ENCODE peak calls at places on chromosome 1, in nine cellular contexts. B is kidney epithelial cell, O is lower leg skin, P is neural crest cell, R is GM13976, U is H9, K is foreskin fibroblast, V is HFFc6, L is Caco-2. F is an unnamed sample.

GRCh38 chr1:229862017-229862774 is 204.8 kb upstream of the GALNT2 start:
- DNase-seq in B (no peak), O (peak), P (peak), R (no peak), U (no peak), K (no peak), V (no peak), L (no peak), F (no peak)

GRCh38 chr1:170581041-170581440 is 49.1 kb downstream of the GORAB start:
- DNase-seq in B (no peak), O (no peak), P (no peak), R (no peak), U (no peak), K (no peak), V (no peak), L (no peak), F (no peak)

GRCh38 chr1:219155140-219155539 is 18.5 kb upstream of the LYPLAL1 start:
- DNase-seq in B (no peak), O (no peak), P (no peak), R (no peak), U (no peak), K (no peak), V (no peak), L (no peak), F (no peak)

GRCh38 chr1:13228343-13228781 is 2.4 kb upstream of the PRAMEF18 start:
- DNase-seq in B (no peak), O (peak), P (no peak), R (no peak), U (no peak), K (no peak), V (no peak), L (peak), F (peak)

GRCh38 chr1:29398431-29398830 is 162.1 kb downstream of the PTPRU start:
- DNase-seq in B (no peak), O (peak), P (no peak), R (no peak), U (no peak), K (no peak), V (no peak), L (no peak), F (no peak)

GRCh38 chr1:208206092-208206698 is 38.0 kb downstream of the PLXNA2 start:
- DNase-seq in B (no peak), O (no peak), P (no peak), R (no peak), U (no peak), K (no peak), V (no peak), L (no peak), F (no peak)

GRCh38 chr1:15346356-15347030 is 63.2 kb upstream of the EFHD2 start:
- DNase-seq in B (no peak), O (no peak), P (no peak), R (no peak), U (no peak), K (peak), V (no peak), L (no peak), F (no peak)

GRCh38 chr1:212413902-212414327 is 771 bp downstream of the PACC1 start:
- DNase-seq in B (no peak), O (no peak), P (peak), R (peak), U (peak), K (peak), V (no peak), L (no peak), F (no peak)

GRCh38 chr1:96756789-96757188 is 35.2 kb downstream of the PTBP2 start:
- DNase-seq in B (no peak), O (no peak), P (no peak), R (no peak), U (no peak), K (peak), V (no peak), L (no peak), F (no peak)

GRCh38 chr1:155437405-155437804 is 116.7 kb downstream of the RUSC1 start:
- DNase-seq in B (no peak), O (no peak), P (no peak), R (no peak), U (no peak), K (no peak), V (no peak), L (no peak), F (no peak)

GRCh38 chr1:155912056-155912536 is 947 bp upstream of the RIT1 start:
- DNase-seq in B (no peak), O (peak), P (no peak), R (no peak), U (peak), K (no peak), V (no peak), L (peak), F (no peak)

GRCh38 chr1:94654031-94654430 is 112.5 kb upstream of the F3 start:
- DNase-seq in B (peak), O (no peak), P (no peak), R (no peak), U (no peak), K (peak), V (peak), L (peak), F (peak)

GRCh38 chr1:162530318-162530984 is 31.1 kb upstream of the UAP1 start:
- DNase-seq in B (no peak), O (no peak), P (no peak), R (peak), U (peak), K (peak), V (peak), L (no peak), F (no peak)

GRCh38 chr1:161159087-161159914 is at the start of gene USP21:
- DNase-seq in B (no peak), O (peak), P (peak), R (peak), U (peak), K (peak), V (peak), L (peak), F (peak)
- TF ChIP-seq CTCF in B (peak), O (no peak), P (no peak), R (no peak), U (peak), K (peak), V (peak), L (peak), F (no peak)

DNA sequence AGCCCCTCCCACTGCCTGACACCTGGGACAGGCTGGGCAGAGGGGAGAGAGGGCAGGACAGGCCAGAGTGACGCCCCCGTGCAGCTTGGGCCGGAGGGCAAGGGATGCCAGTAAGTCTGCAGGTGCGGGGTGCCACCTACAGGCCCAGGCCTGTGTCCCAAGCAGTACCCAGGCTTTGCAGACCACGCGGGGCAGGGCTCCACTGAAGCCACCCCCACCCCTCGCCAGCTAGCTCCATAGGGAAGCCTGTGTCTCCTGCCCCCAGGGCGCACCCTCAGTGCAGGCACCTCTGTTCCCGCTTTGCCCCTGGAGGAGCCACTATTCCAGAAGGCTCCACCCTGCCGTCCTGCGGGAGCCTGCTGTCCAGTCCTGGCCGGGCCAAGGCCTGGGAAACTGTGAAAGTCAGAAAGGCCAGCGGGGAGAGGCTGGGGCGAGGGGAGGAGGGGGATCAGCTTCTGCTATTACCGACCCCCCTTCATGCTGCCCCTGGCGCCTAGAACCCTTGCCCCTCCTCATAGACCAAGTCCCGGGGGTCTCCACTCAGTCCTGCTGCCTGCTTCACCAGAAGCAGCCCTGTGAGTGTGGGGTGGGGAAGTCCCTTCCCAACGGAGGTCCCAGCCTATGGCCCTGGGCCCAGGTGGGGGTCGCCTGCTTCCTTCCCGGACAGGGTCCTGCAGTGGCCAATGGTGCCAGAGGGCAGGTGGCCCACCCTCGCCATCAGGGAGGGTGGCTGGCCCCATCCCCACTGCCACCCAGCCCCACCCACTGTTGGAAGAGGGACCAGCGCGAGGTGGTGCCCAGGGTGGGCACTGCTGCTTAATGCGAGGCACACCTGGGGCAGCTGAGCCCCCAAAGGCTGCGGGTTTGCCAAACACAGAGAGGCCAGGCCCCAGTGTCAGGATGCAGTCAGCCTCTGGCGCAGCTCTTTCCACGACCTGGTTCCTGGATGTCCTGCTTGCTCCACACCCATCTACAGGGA is 54.4 kb downstream of the KCNAB2 start:
- DNase-seq in B (no peak), O (no peak), P (no peak), R (no peak), U (no peak), K (no peak), V (no peak), L (no peak), F (no peak)
- TF ChIP-seq CTCF in B (no peak), O (no peak), P (no peak), R (peak), U (peak), K (no peak), V (peak), L (no peak), F (no peak)

GRCh38 chr1:153833171-153833570 is 58.0 kb downstream of the SLC27A3 start:
- DNase-seq in B (no peak), O (no peak), P (no peak), R (no peak), U (no peak), K (no peak), V (no peak), L (no peak), F (no peak)

GRCh38 chr1:153832293-153832692 is 57.1 kb downstream of the SLC27A3 start:
- DNase-seq in B (no peak), O (no peak), P (no peak), R (no peak), U (no peak), K (no peak), V (no peak), L (no peak), F (no peak)

GRCh38 chr1:153827168-153827964 is 52.2 kb downstream of the SLC27A3 start:
- DNase-seq in B (no peak), O (no peak), P (no peak), R (no peak), U (no peak), K (no peak), V (no peak), L (no peak), F (no peak)
- TF ChIP-seq CTCF in B (no peak), O (no peak), P (peak), R (no peak), U (peak), K (no peak), V (peak), L (no peak), F (no peak)

GRCh38 chr1:167926486-167926997 is 9.9 kb upstream of the DCAF6 start:
- DNase-seq in B (no peak), O (no peak), P (no peak), R (no peak), U (peak), K (no peak), V (no peak), L (peak), F (no peak)
- TF ChIP-seq CTCF in B (peak), O (no peak), P (no peak), R (no peak), U (no peak), K (no peak), V (no peak), L (peak), F (no peak)

GRCh38 chr1:70717656-70718055 is 306.6 kb downstream of the CTH start:
- DNase-seq in B (no peak), O (no peak), P (no peak), R (no peak), U (no peak), K (no peak), V (no peak), L (no peak), F (no peak)

GRCh38 chr1:70719164-70719563 is 308.1 kb downstream of the CTH start:
- DNase-seq in B (no peak), O (no peak), P (no peak), R (no peak), U (no peak), K (no peak), V (no peak), L (no peak), F (no peak)

GRCh38 chr1:70717211-70717610 is 306.1 kb downstream of the CTH start:
- DNase-seq in B (no peak), O (no peak), P (no peak), R (no peak), U (no peak), K (no peak), V (no peak), L (no peak), F (no peak)

GRCh38 chr1:70718086-70718630 is 307.1 kb downstream of the CTH start:
- DNase-seq in B (no peak), O (no peak), P (no peak), R (no peak), U (no peak), K (no peak), V (peak), L (no peak), F (no peak)

DNA sequence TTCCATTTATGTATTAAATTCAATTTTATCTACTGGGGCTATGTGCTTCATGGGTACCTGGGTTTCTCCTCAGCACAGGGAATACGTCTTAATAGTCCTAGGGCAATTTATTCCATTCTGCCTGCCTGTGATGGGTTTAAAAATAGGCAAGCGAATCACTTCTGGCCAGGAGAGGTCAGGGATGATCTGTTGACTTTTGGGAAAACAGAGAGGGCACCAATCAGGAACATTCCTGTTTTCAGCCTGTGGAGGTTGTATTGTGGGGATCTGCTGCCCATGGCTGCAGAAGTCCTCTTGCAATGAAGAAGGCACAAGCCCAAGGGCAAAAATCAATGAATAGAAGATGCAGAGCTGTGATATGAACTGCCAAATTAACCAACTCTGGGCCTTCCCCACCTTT is 303.1 kb downstream of the CTH start:
- DNase-seq in B (no peak), O (no peak), P (no peak), R (no peak), U (peak), K (no peak), V (no peak), L (no peak), F (no peak)
- TF ChIP-seq CTCF in B (no peak), O (no peak), P (no peak), R (no peak), U (peak), K (no peak), V (no peak), L (no peak), F (no peak)

GRCh38 chr1:106972074-106972473 is 84.4 kb upstream of the PRMT6 start:
- DNase-seq in B (no peak), O (no peak), P (no peak), R (no peak), U (no peak), K (no peak), V (no peak), L (no peak), F (no peak)

GRCh38 chr1:106978477-106979322 is 77.8 kb upstream of the PRMT6 start:
- DNase-seq in B (no peak), O (no peak), P (no peak), R (no peak), U (no peak), K (peak), V (no peak), L (no peak), F (no peak)

GRCh38 chr1:106975944-106976343 is 80.5 kb upstream of the PRMT6 start:
- DNase-seq in B (no peak), O (no peak), P (no peak), R (no peak), U (peak), K (no peak), V (no peak), L (no peak), F (no peak)
- TF ChIP-seq CTCF in B (no peak), O (no peak), P (peak), R (no peak), U (peak), K (peak), V (peak), L (no peak), F (no peak)

GRCh38 chr1:101247404-101248287 is 10.8 kb downstream of the S1PR1 start:
- DNase-seq in B (no peak), O (no peak), P (no peak), R (peak), U (no peak), K (no peak), V (no peak), L (no peak), F (no peak)
- TF ChIP-seq CTCF in B (no peak), O (no peak), P (no peak), R (no peak), U (no peak), K (no peak), V (no peak), L (no peak), F (no peak)

GRCh38 chr1:223707270-223708000 is 4.9 kb upstream of the CAPN2 start:
- DNase-seq in B (peak), O (no peak), P (no peak), R (no peak), U (no peak), K (peak), V (peak), L (peak), F (peak)

GRCh38 chr1:223706077-223706988 is 6.0 kb upstream of the CAPN2 start:
- DNase-seq in B (no peak), O (no peak), P (no peak), R (no peak), U (no peak), K (peak), V (peak), L (no peak), F (peak)

GRCh38 chr1:223708651-223709268 is 3.6 kb upstream of the CAPN2 start:
- DNase-seq in B (no peak), O (no peak), P (no peak), R (no peak), U (no peak), K (no peak), V (no peak), L (no peak), F (no peak)

GRCh38 chr1:223709598-223709997 is 2.7 kb upstream of the CAPN2 start:
- DNase-seq in B (no peak), O (no peak), P (no peak), R (no peak), U (no peak), K (peak), V (no peak), L (no peak), F (no peak)

DNA sequence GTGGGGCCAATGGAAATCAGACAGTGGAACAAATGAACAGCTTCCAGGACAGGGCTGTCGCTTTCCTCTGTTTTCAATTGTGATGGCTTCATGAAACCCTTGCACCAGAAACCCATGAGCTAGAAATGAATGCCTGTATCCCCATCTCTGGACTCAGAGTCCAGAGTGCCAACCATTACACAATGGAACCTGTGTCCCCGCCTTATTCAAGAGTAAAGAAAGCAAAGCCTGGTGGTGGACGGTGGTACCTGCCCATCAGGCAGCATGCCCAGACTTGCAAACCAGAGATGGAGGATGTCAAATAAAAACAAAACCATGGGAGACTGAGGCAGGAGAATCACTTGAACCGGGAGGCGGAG is 4.4 kb upstream of the CAPN2 start:
- DNase-seq in B (no peak), O (no peak), P (no peak), R (no peak), U (no peak), K (no peak), V (no peak), L (no peak), F (no peak)
- TF ChIP-seq CTCF in B (peak), O (no peak), P (peak), R (no peak), U (peak), K (no peak), V (peak), L (no peak), F (no peak)

DNA sequence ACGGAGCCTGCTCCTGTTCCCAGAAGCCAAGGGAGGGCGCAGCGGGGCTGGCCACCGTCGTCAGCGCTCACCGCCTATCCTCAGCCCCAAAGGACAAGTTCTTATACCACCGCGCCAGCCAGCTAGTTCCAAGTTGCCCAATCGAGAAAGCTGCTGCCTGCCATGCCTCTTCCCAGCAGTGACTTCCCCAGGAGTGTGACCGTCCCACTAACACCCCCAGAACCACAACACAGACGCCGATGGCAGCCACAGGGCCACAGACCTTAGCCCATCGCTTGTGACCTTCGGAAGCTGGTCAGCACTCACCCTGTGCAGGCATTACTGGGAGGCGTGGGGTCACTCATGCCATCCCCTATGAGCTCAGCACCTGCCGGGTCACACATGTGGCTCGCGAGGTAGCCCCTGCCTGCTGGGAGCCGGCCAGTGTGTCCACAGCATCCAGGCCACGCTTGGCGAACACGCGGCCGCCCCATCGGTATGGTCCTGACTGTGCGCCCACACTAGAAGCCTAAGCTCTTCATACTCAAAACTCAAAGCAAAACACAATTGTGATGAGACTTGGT is 20.1 kb downstream of the NADK start:
- DNase-seq in B (no peak), O (no peak), P (no peak), R (no peak), U (no peak), K (no peak), V (no peak), L (no peak), F (no peak)
- TF ChIP-seq CTCF in B (no peak), O (no peak), P (no peak), R (no peak), U (no peak), K (no peak), V (no peak), L (no peak), F (no peak)

GRCh38 chr1:21827141-21827679 is 15.1 kb downstream of the LDLRAD2 start:
- DNase-seq in B (no peak), O (no peak), P (no peak), R (no peak), U (no peak), K (no peak), V (no peak), L (no peak), F (no peak)
- TF ChIP-seq CTCF in B (no peak), O (no peak), P (no peak), R (no peak), U (no peak), K (no peak), V (no peak), L (no peak), F (no peak)

F was measured in lung.